ENCODE peak calls at places on chromosome 11, in eight cellular contexts. G is NCI-H1436; I is GM04504; C is stimulated activated CD4-positive, alpha-beta T cell treated with anti-CD3 and anti-CD28 coated beads, Interleukin-4, amount 100 ng/mL, for 48 hours; Y is NCI-H226; N is nephron progenitor cell; E is stimulated activated naive CD8-positive, alpha-beta T cell treated with anti-CD3 and anti-CD28 coated beads, Interleukin-15, amount 100 ng/mL, for 72 hours; M is endothelial cell. H is an unnamed sample.

GRCh38 chr11:121291319-121291718 is 1.3 kb upstream of the SC5D start:
- DNase-seq in G (no peak), I (no peak), C (no peak), Y (no peak), N (no peak), E (no peak), M (no peak), H (no peak)

GRCh38 chr11:17479284-17480214 is 2.9 kb upstream of the ABCC8 start:
- DNase-seq in G (peak), I (no peak), C (no peak), Y (peak), N (peak), E (no peak), M (peak), H (no peak)

GRCh38 chr11:34632105-34632780 is 11.3 kb downstream of the EHF start:
- DNase-seq in G (peak), I (no peak), C (no peak), Y (no peak), N (no peak), E (no peak), M (no peak), H (no peak)

GRCh38 chr11:12599408-12600143 is 74.6 kb upstream of the TEAD1 start:
- DNase-seq in G (no peak), I (no peak), C (peak), Y (no peak), N (peak), E (peak), M (peak), H (peak)

GRCh38 chr11:114307524-114308203 is 11.5 kb downstream of the NNMT start:
- DNase-seq in G (no peak), I (peak), C (no peak), Y (peak), N (no peak), E (no peak), M (no peak), H (no peak)

GRCh38 chr11:120137611-120138521 is at the start of gene TRIM29:
- DNase-seq in G (peak), I (no peak), C (no peak), Y (no peak), N (no peak), E (no peak), M (peak), H (no peak)

GRCh38 chr11:14907411-14908213 is 15.6 kb upstream of the CYP2R1 start:
- DNase-seq in G (peak), I (no peak), C (peak), Y (peak), N (peak), E (peak), M (peak), H (peak)

GRCh38 chr11:17386331-17387084 is 2.0 kb downstream of the KCNJ11 start:
- DNase-seq in G (no peak), I (no peak), C (peak), Y (no peak), N (peak), E (peak), M (peak), H (no peak)

GRCh38 chr11:93903989-93904388 is 53.6 kb upstream of the VSTM5 start:
- DNase-seq in G (peak), I (no peak), C (no peak), Y (no peak), N (no peak), E (no peak), M (no peak), H (no peak)

GRCh38 chr11:36460220-36460619 is 49.9 kb downstream of the TRAF6 start:
- DNase-seq in G (no peak), I (no peak), C (no peak), Y (no peak), N (no peak), E (no peak), M (no peak), H (no peak)